ENCODE peak calls at places on chromosome 9, in eight cellular contexts. A is OCI-LY7; B is heart right ventricle; Q is neuronal stem cell; M is psoas muscle; P is colonic mucosa; Y is CD8-positive, alpha-beta T cell; D is naive thymus-derived CD4-positive, alpha-beta T cell. O is an unnamed sample.

GRCh38 chr9:105683688-105684275 is 10.6 kb upstream of the TMEM38B start:
- DNase-seq in P (no peak), M (no peak), A (no peak), D (no peak), B (no peak), Q (no peak), Y (no peak), O (no peak)

GRCh38 chr9:2493106-2493505 is 128.5 kb upstream of the VLDLR start:
- DNase-seq in P (no peak), A (no peak), M (no peak), D (no peak), Y (no peak), B (peak; percentile 41), Q (no peak), O (no peak)

GRCh38 chr9:98707158-98708102 is 1.3 kb downstream of the GABBR2 start:
- DNase-seq in D (no peak), P (no peak), B (peak; percentile 28), M (no peak), A (no peak), Y (no peak), Q (peak; percentile 79), O (peak; percentile 42)

GRCh38 chr9:72113081-72113480 is 36.2 kb upstream of the GDA start:
- DNase-seq in A (no peak), B (no peak), D (no peak), M (no peak), Y (no peak), P (no peak), Q (no peak), O (no peak)

GRCh38 chr9:135152608-135153337 is 65.3 kb downstream of the OLFM1 start:
- DNase-seq in A (no peak), Q (no peak), Y (no peak), M (no peak), B (no peak), P (no peak), D (no peak), O (peak; percentile 36)

GRCh38 chr9:123795336-123795735 is 134.6 kb downstream of the DENND1A start:
- DNase-seq in M (no peak), D (no peak), B (no peak), Q (no peak), Y (no peak), P (no peak), A (no peak), O (no peak)

GRCh38 chr9:112751059-112751795 is 667 bp downstream of the SNX30 start:
- DNase-seq in Q (peak; percentile 71), B (peak; percentile 21), A (peak; percentile 81), D (peak; percentile 40), Y (peak; percentile 63), P (peak; percentile 60), M (peak; percentile 60), O (peak; percentile 59)

GRCh38 chr9:121316378-121316777 is 48.4 kb downstream of the GSN start:
- DNase-seq in P (no peak), Y (no peak), D (no peak), B (no peak), A (no peak), M (no peak), Q (no peak), O (no peak)

GRCh38 chr9:126809068-126809467 is 4.2 kb downstream of the ZBTB43 start:
- DNase-seq in B (no peak), M (no peak), P (no peak), Q (no peak), D (no peak), Y (no peak), A (no peak), O (no peak)

GRCh38 chr9:126440938-126441337 is 114.3 kb downstream of the MVB12B start:
- DNase-seq in Q (peak; percentile 40), B (no peak), Y (no peak), P (no peak), D (no peak), M (no peak), A (no peak), O (no peak)

GRCh38 chr9:16671591-16672137 is 198.8 kb downstream of the BNC2 start:
- DNase-seq in P (no peak), D (no peak), Y (no peak), Q (no peak), B (no peak), A (no peak), M (no peak), O (no peak)

GRCh38 chr9:135533093-135533492 is 11.9 kb downstream of the LCN1 start:
- DNase-seq in P (no peak), Y (no peak), A (peak; percentile 6), D (no peak), B (no peak), M (no peak), Q (no peak), O (no peak)

GRCh38 chr9:99024959-99025358 is 80.0 kb upstream of the TGFBR1 start:
- DNase-seq in D (no peak), Q (no peak), A (no peak), M (no peak), Y (no peak), B (no peak), P (no peak), O (no peak)

GRCh38 chr9:103681435-103681834 is 412.7 kb upstream of the SMC2 start:
- DNase-seq in Q (no peak), A (no peak), Y (no peak), D (no peak), P (no peak), B (no peak), M (no peak), O (no peak)

GRCh38 chr9:92666912-92667532 is 2.9 kb downstream of the IPPK start:
- DNase-seq in B (no peak), Y (no peak), Q (no peak), A (no peak), P (no peak), D (no peak), M (peak; percentile 17), O (no peak)

GRCh38 chr9:27558307-27558706 is 15.0 kb downstream of the C9orf72 start:
- DNase-seq in D (no peak), M (no peak), B (no peak), P (no peak), Q (no peak), A (no peak), Y (no peak), O (no peak)

GRCh38 chr9:82090041-82090440 is 101.5 kb downstream of the SPATA31D1 start:
- DNase-seq in D (no peak), A (no peak), B (no peak), M (no peak), Y (no peak), Q (no peak), P (no peak), O (no peak)

GRCh38 chr9:82088591-82088990 is 100.0 kb downstream of the SPATA31D1 start:
- DNase-seq in D (no peak), B (no peak), Y (no peak), M (no peak), A (no peak), P (no peak), Q (no peak), O (no peak)

GRCh38 chr9:82091100-82091499 is 102.5 kb downstream of the SPATA31D1 start:
- DNase-seq in A (no peak), P (no peak), D (no peak), Q (no peak), Y (no peak), B (no peak), M (no peak), O (no peak)

DNA sequence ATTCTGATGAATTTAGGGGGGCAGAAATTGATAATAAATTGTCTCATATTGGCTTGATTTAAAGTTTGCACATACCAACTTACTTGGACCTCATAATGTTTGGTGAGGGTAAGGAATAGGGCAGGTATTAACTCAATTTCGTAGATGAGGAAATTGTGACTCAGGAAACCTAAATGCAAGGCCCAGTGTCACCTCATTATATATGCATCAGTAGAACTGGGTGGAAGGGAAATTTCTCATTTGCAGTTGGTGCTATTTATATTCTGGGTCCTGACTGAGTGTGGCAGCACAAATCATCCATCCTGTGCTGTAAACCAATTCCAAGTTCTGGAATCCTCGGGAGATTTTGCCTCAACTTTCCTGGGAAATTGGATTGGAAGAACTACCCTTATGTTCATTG is 103.0 kb downstream of the SPATA31D1 start:
- DNase-seq in A (peak; percentile 70), B (no peak), Y (no peak), P (no peak), M (no peak), Q (no peak), D (no peak), O (no peak)
- H3K4me3 ChIP-seq in A (peak overlapping the region; percentile 55), B (no peak overlapping the region), Y (no peak overlapping the region), P (no peak overlapping the region), M (no peak overlapping the region), Q (no peak overlapping the region), D (no peak overlapping the region), O (no peak overlapping the region)

DNA sequence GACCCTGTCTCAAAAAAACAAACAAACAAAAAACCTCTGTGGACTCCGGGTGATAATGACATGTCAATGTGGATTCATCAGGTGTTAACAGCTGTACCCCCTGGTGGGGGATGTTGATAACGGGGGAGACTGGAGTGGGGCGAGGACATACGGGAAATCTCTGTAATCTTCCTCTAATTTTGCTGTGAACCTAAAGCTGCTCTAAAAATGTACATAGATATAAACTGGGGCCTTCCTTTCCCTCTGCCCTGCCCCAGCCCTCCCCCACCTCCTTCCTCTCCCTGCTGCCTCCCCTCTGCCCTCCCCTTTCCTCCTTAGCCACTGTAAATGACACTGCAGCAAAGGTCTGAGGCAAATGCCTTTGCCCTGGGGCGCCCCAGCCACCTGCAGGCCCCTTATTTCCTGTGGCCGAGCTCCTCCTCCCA is 1.4 kb upstream of the CEL start:
- DNase-seq in A (peak; percentile 51), B (no peak), M (no peak), D (no peak), Q (no peak), P (no peak), Y (no peak), O (peak; percentile 17)
- H3K27ac ChIP-seq in A (peak overlapping the region; percentile 63), B (peak overlapping the region; percentile 24), M (no peak overlapping the region), D (no peak overlapping the region), Q (peak overlapping the region; percentile 14), P (no peak overlapping the region), Y (no peak overlapping the region), O (no peak overlapping the region)

DNA sequence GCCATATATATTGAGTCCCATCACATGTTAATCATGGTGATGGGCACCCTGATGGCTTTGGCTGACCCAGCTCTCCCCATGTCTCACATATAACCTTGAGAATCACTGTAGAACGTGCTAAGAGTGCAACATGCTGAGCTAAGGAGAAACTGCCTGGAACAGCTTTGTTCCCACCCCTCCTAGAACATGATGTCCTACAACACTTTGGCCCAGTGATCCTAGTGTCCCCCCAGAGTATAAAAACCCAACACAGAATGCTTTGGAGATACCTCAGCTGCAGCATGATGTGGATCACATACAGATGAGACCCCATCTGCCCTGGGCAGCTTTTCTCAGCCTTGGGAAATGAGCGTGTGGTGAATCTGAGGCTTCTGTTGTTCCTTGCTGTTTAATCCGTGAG is 343.5 kb downstream of the NFIB start:
- DNase-seq in Y (no peak), A (no peak), B (no peak), P (no peak), Q (no peak), D (no peak), M (no peak), O (no peak)
- H3K4me1 ChIP-seq in Y (no peaks in the 10 kb centered on the region), A (no peaks in the 10 kb centered on the region), B (peaks cover 28% of the 10 kb centered on the region), P (no peaks in the 10 kb centered on the region), Q (peaks cover 11% of the 10 kb centered on the region), D (no peaks in the 10 kb centered on the region), M (peaks cover 18% of the 10 kb centered on the region), O (no peaks in the 10 kb centered on the region)

DNA sequence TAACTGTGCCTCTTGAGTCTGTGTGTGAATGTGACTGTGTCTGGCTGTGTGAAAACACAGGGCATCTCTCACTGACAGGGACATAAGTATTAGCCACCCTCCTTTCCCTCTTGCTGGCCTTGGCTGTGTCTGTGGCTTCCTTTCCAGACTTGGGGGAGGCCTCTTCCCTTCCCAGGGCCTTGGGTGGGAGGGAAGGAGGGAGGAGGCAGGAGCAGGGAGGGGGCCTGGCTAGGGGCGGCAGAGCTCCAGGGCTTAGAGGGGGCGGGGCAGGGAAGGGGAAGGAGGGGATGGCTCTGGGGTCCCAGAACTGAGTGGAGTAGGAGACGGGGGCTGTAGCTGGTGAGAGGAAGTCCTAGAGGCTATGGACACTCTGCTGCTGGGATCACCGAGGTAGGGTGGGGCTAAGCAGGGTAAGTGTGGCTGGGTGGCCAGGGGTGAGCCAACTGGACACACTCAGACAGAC is 1.7 kb downstream of the IL11RA start:
- DNase-seq in D (no peak), A (no peak), Y (no peak), M (no peak), Q (no peak), P (no peak), B (no peak), O (no peak)
- H3K4me3 ChIP-seq in D (no peak overlapping the region), A (no peak overlapping the region), Y (no peak overlapping the region), M (peak overlapping the region; percentile 68), Q (no peak overlapping the region), P (no peak overlapping the region), B (peak overlapping the region; percentile 58), O (no peak overlapping the region)